ENCODE peak calls at places on chromosomes 7 and 10, in six cellular contexts. K, W, I, S, A and Y are unnamed samples.

GRCh38 chr7:23075571-23075970 is 30.0 kb upstream of the KLHL7 start:
- DNase-seq in K (no peak), W (no peak), I (no peak), S (no peak), A (no peak), Y (no peak)

GRCh38 chr10:104350146-104350635 is 3.4 kb upstream of the CFAP58 start:
- DNase-seq in K (peak; percentile 62), W (no peak), I (no peak), S (no peak), A (no peak), Y (no peak)

GRCh38 chr7:108046952-108047506 is 44.1 kb upstream of the LAMB1 start:
- DNase-seq in K (no peak), W (no peak), I (no peak), S (no peak), A (no peak), Y (no peak)

GRCh38 chr10:27687326-27687725 is 58.3 kb downstream of the MKX start:
- DNase-seq in K (no peak), W (no peak), I (no peak), S (no peak), A (no peak), Y (no peak)

GRCh38 chr7:55539380-55539779 is 32.9 kb downstream of the VOPP1 start:
- DNase-seq in K (no peak), W (peak; percentile 58), I (no peak), S (no peak), A (no peak), Y (no peak)

GRCh38 chr7:45203947-45204445 is 46.4 kb downstream of the RAMP3 start:
- DNase-seq in K (no peak), W (no peak), I (no peak), S (no peak), A (no peak), Y (no peak)

GRCh38 chr7:123051916-123052315 is 56.4 kb upstream of the TAS2R16 start:
- DNase-seq in K (no peak), W (no peak), I (no peak), S (no peak), A (no peak), Y (no peak)

GRCh38 chr10:81872206-81872605 is 2.8 kb upstream of the NRG3 start:
- DNase-seq in K (no peak), W (no peak), I (no peak), S (no peak), A (no peak), Y (no peak)

GRCh38 chr7:154426778-154427177 is 374.6 kb downstream of the DPP6 start:
- DNase-seq in K (no peak), W (no peak), I (no peak), S (no peak), A (no peak), Y (no peak)

GRCh38 chr7:55520426-55521140 is 51.7 kb downstream of the VOPP1 start:
- DNase-seq in K (no peak), W (no peak), I (no peak), S (no peak), A (no peak), Y (no peak)

GRCh38 chr10:19961076-19961811 is 145.0 kb downstream of the PLXDC2 start:
- DNase-seq in K (no peak), W (no peak), I (no peak), S (no peak), A (no peak), Y (no peak)

GRCh38 chr7:6623589-6624245 is 8.3 kb downstream of the ZNF853 start:
- DNase-seq in K (no peak), W (no peak), I (no peak), S (no peak), A (no peak), Y (no peak)

GRCh38 chr10:89563861-89564478 is 28.6 kb upstream of the SLC16A12 start:
- DNase-seq in K (peak; percentile 37), W (no peak), I (no peak), S (no peak), A (peak; percentile 18), Y (no peak)

GRCh38 chr10:63375006-63375405 is 90.8 kb downstream of the JMJD1C start:
- DNase-seq in K (no peak), W (no peak), I (no peak), S (no peak), A (no peak), Y (no peak)

GRCh38 chr7:105990726-105991465 is 27.8 kb downstream of the CDHR3 start:
- DNase-seq in K (no peak), W (peak; percentile 86), I (no peak), S (peak; percentile 67), A (peak; percentile 17), Y (no peak)

GRCh38 chr7:124856299-124856888 is 73.2 kb downstream of the POT1 start:
- DNase-seq in K (peak; percentile 3), W (no peak), I (no peak), S (no peak), A (no peak), Y (no peak)

GRCh38 chr7:157355784-157356511 is 19.1 kb downstream of the DNAJB6 start:
- DNase-seq in K (no peak), W (no peak), I (peak; percentile 59), S (no peak), A (no peak), Y (no peak)

GRCh38 chr7:155694846-155695245 is 50.4 kb downstream of the RBM33 start:
- DNase-seq in K (no peak), W (no peak), I (no peak), S (no peak), A (no peak), Y (no peak)

GRCh38 chr7:93889261-93889660 is 1.3 kb downstream of the TFPI2 start:
- DNase-seq in K (no peak), W (no peak), I (no peak), S (no peak), A (no peak), Y (no peak)

GRCh38 chr7:42144253-42145002 is 92.6 kb downstream of the GLI3 start:
- DNase-seq in K (no peak), W (no peak), I (no peak), S (no peak), A (no peak), Y (no peak)

GRCh38 chr7:151244156-151244870 is 4.2 kb downstream of the SMARCD3 start:
- DNase-seq in K (peak; percentile 73), W (peak; percentile 54), I (peak; percentile 56), S (no peak), A (peak; percentile 69), Y (no peak)

GRCh38 chr7:130906575-130906974 is 172.6 kb upstream of the KLF14 start:
- DNase-seq in K (no peak), W (no peak), I (no peak), S (no peak), A (no peak), Y (no peak)

GRCh38 chr10:119919271-119919670 is 26.7 kb downstream of the SEC23IP start:
- DNase-seq in K (no peak), W (no peak), I (no peak), S (no peak), A (no peak), Y (no peak)

GRCh38 chr7:412731-413356 is 106.8 kb downstream of the PDGFA start:
- DNase-seq in K (no peak), W (no peak), I (peak; percentile 17), S (peak; percentile 15), A (no peak), Y (no peak)

GRCh38 chr7:75872073-75872782 is 6.6 kb upstream of the RHBDD2 start:
- DNase-seq in K (no peak), W (no peak), I (no peak), S (no peak), A (no peak), Y (no peak)